ENCODE peak calls at places on chromosomes 5 and 9, in four cellular contexts. H is K562, A is H1, L is GM12878. B is an unnamed sample.

GRCh38 chr9:116058421-116058820 is 95.2 kb upstream of the PAPPA start:
- DNase-seq in H (no peak), A (no peak), L (no peak), B (no peak)

GRCh38 chr9:110619831-110620230 is 40.3 kb upstream of the SVEP1 start:
- DNase-seq in H (no peak), A (no peak), L (no peak), B (no peak)

GRCh38 chr5:55533806-55534435 is 843 bp downstream of the PLPP1 start:
- DNase-seq in H (no peak), A (no peak), L (peak), B (no peak)

GRCh38 chr5:34657550-34657921 is 1.4 kb downstream of the RAI14 start:
- DNase-seq in H (no peak), A (no peak), L (no peak), B (no peak)

GRCh38 chr9:125548141-125548540 is 158.9 kb downstream of the MAPKAP1 start:
- DNase-seq in H (no peak), A (no peak), L (no peak), B (no peak)

GRCh38 chr5:124419531-124419930 is 326.9 kb downstream of the ZNF608 start:
- DNase-seq in H (no peak), A (no peak), L (no peak), B (no peak)

GRCh38 chr9:133238272-133238850 is 29.3 kb upstream of the OBP2B start:
- DNase-seq in H (peak), A (peak), L (no peak), B (peak)

GRCh38 chr9:135296783-135297715 is 182.5 kb upstream of the PPP1R26 start:
- DNase-seq in H (no peak), A (no peak), L (no peak), B (no peak)

GRCh38 chr5:94782376-94782775 is 163.9 kb downstream of the SLF1 start:
- DNase-seq in H (no peak), A (no peak), L (no peak), B (no peak)

GRCh38 chr5:81748556-81748955 is 2.3 kb downstream of the SSBP2 start:
- DNase-seq in H (no peak), A (no peak), L (no peak), B (no peak)

GRCh38 chr5:117336208-117336607 is 761.6 kb upstream of the SEMA6A start:
- DNase-seq in H (no peak), A (no peak), L (no peak), B (no peak)

GRCh38 chr9:127730262-127730661 is 4.8 kb downstream of the TOR2A start:
- DNase-seq in H (no peak), A (no peak), L (no peak), B (no peak)

GRCh38 chr5:134289509-134290113 is 63.7 kb upstream of the PPP2CA start:
- DNase-seq in H (peak), A (peak), L (peak), B (peak)

GRCh38 chr5:99808657-99809230 is 726.4 kb upstream of the FAM174A start:
- DNase-seq in H (no peak), A (no peak), L (no peak), B (no peak)
- TF ChIP-seq CTCF in H (no peak), A (no peak), L (no peak), B (no peak)

GRCh38 chr5:142473038-142473437 is 148.2 kb upstream of the SPRY4 start:
- DNase-seq in H (no peak), A (no peak), L (no peak), B (no peak)
- H2AFZ ChIP-seq in H (no peak), A (no peak), L (no peak), B (no peak)

GRCh38 chr9:137181680-137182079 is 6.7 kb downstream of the ANAPC2 start:
- DNase-seq in H (no peak), A (no peak), L (no peak), B (no peak)
- TF ChIP-seq EGR1 in H (no peak), A (no peak), L (no peak), B (no peak)

DNA sequence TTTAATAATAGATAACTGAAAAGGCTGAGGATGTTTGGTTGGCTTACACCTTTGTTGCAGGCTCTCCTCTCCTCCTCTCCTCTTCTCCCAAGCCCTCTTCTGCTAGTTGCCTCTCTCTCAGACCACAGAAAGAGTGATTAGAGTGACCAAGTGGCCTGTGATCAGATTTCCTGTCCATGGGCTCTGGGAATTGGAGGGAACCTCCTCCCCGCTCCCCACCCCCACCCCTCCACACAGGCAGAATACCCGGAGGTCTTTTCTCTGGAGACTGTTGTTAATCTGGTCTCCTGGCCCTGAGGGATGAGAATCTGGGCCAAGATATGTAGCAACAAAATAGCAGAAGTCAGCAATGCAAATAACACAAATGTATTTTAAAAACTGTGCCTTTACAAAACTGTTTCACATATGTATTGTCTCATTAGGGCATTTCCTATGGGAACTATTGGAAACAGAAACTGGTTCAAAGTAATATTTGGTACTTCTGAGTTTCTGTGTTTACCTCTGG is 361.3 kb downstream of the NR2F1-AS1 start:
- DNase-seq in H (no peak), A (no peak), L (no peak), B (no peak)
- TF ChIP-seq CTCF in H (no peak), A (no peak), L (no peak), B (no peak)

GRCh38 chr5:148952097-148952828 is 110.6 kb downstream of the SH3TC2 start:
- DNase-seq in H (no peak), A (no peak), L (no peak), B (no peak)

GRCh38 chr5:148950892-148951291 is 112.0 kb downstream of the SH3TC2 start:
- DNase-seq in H (no peak), A (no peak), L (no peak), B (no peak)

GRCh38 chr5:148951612-148952011 is 111.2 kb downstream of the SH3TC2 start:
- DNase-seq in H (no peak), A (no peak), L (no peak), B (no peak)

DNA sequence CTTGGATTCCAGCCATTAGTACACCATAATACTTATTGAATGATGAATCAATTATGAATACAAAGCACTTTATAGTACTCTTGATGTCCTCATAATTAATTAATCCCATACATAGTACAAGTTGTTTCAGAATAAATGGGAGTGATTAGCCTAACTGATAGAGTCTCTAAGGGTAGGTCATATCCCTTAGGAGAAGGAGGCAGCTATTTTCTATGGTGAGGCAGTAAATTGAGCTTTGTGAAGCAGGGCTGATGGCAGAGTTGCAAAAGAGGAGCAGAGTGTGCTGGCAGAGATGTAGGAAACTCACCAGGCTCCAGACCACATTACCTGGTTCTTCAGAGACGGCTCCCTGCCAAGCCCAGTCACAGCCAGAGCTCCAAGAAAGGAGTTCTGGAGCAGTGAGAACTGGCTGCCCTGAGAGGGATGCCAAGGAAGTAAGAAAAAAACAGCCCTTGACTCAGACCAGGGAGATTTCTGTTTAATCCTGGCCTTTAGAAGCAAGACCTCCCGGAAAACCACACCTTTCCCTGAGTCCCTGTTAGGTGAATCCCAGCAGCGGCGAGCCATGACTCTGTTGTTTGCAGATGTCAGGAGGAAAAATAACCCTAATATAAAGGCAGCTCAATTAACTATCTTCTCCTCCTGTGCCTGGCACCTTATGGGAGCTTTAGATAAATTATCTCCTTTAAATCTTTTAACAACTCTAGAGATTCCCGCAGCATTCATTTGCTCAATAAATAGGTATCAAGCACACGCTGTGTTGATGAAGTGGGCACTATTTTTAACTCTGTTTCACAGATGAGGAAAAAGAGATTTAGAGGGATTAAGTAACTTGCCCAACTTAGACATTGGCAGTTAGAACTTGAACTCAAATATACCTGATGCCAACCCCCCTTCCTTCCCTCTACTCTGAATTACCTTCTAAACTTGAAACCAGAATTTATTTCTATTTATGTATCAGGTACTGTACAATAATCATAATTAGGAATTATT is 112.7 kb downstream of the SH3TC2 start:
- DNase-seq in H (no peak), A (no peak), L (no peak), B (no peak)
- H2AFZ ChIP-seq in H (no peak), A (peak), L (no peak), B (no peak)

B was measured in HCT116.